ENCODE peak calls at places on chromosome X, in six cellular contexts. One of them, this sample, is unnamed.

GRCh38 chrX:22520128-22520828 is 247.6 kb downstream of the CBLL2 start:
- DNase-seq in A549: no peak
- DNase-seq in suprapubic skin: no peak
- DNase-seq in prostate gland: no peak
- DNase-seq in ovary: no peak
- DNase-seq in uterus: no peak
- DNase-seq in this sample: no peak

GRCh38 chrX:72306085-72306801 is 529 bp upstream of the CITED1 start:
- DNase-seq in A549: peak
- DNase-seq in suprapubic skin: no peak
- DNase-seq in prostate gland: no peak
- DNase-seq in ovary: no peak
- DNase-seq in uterus: no peak
- DNase-seq in this sample: no peak

GRCh38 chrX:154986826-154987575 is 35.5 kb downstream of the F8 start:
- DNase-seq in A549: no peak
- DNase-seq in suprapubic skin: no peak
- DNase-seq in prostate gland: no peak
- DNase-seq in ovary: no peak
- DNase-seq in uterus: no peak
- DNase-seq in this sample: no peak

GRCh38 chrX:136710324-136710951 is 62.5 kb downstream of the CD40LG start:
- DNase-seq in A549: no peak
- DNase-seq in suprapubic skin: no peak
- DNase-seq in prostate gland: no peak
- DNase-seq in ovary: no peak
- DNase-seq in uterus: no peak
- DNase-seq in this sample: no peak

GRCh38 chrX:134930501-134930900 is 60.3 kb upstream of the SMIM10 start:
- DNase-seq in A549: no peak
- DNase-seq in suprapubic skin: no peak
- DNase-seq in prostate gland: no peak
- DNase-seq in ovary: no peak
- DNase-seq in uterus: no peak
- DNase-seq in this sample: no peak

GRCh38 chrX:103831803-103832544 is at the start of gene RAB9B:
- DNase-seq in A549: no peak
- DNase-seq in suprapubic skin: peak
- DNase-seq in prostate gland: peak
- DNase-seq in ovary: peak
- DNase-seq in uterus: peak
- DNase-seq in this sample: peak

GRCh38 chrX:155334486-155335316 is at the start of gene CLIC2:
- DNase-seq in A549: no peak
- DNase-seq in suprapubic skin: peak
- DNase-seq in prostate gland: no peak
- DNase-seq in ovary: peak
- DNase-seq in uterus: peak
- DNase-seq in this sample: no peak

GRCh38 chrX:27276751-27277150 is 186.4 kb downstream of the PPP4R3C start:
- DNase-seq in A549: no peak
- DNase-seq in suprapubic skin: no peak
- DNase-seq in prostate gland: no peak
- DNase-seq in ovary: no peak
- DNase-seq in uterus: no peak
- DNase-seq in this sample: no peak

GRCh38 chrX:73448379-73448778 is 1.5 kb downstream of the CDX4 start:
- DNase-seq in A549: no peak
- DNase-seq in suprapubic skin: no peak
- DNase-seq in prostate gland: no peak
- DNase-seq in ovary: no peak
- DNase-seq in uterus: no peak
- DNase-seq in this sample: no peak

GRCh38 chrX:100654256-100654655 is 10.3 kb downstream of the SRPX2 start:
- DNase-seq in A549: peak
- DNase-seq in suprapubic skin: no peak
- DNase-seq in prostate gland: no peak
- DNase-seq in ovary: no peak
- DNase-seq in uterus: no peak
- DNase-seq in this sample: no peak

GRCh38 chrX:155263854-155264628 is at the start of gene RAB39B:
- DNase-seq in A549: peak
- DNase-seq in suprapubic skin: no peak
- DNase-seq in prostate gland: peak
- DNase-seq in ovary: peak
- DNase-seq in uterus: peak
- DNase-seq in this sample: peak

GRCh38 chrX:88828011-88828410 is 81.0 kb downstream of the CPXCR1 start:
- DNase-seq in A549: no peak
- DNase-seq in suprapubic skin: no peak
- DNase-seq in prostate gland: no peak
- DNase-seq in ovary: no peak
- DNase-seq in uterus: no peak
- DNase-seq in this sample: no peak

GRCh38 chrX:13396887-13397286 is 77.0 kb upstream of the ATXN3L start:
- DNase-seq in A549: no peak
- DNase-seq in suprapubic skin: no peak
- DNase-seq in prostate gland: no peak
- DNase-seq in ovary: no peak
- DNase-seq in uterus: no peak
- DNase-seq in this sample: no peak

GRCh38 chrX:13652256-13653021 is 502 bp upstream of the TCEANC start:
- DNase-seq in A549: peak
- DNase-seq in suprapubic skin: no peak
- DNase-seq in prostate gland: no peak
- DNase-seq in ovary: no peak
- DNase-seq in uterus: no peak
- DNase-seq in this sample: no peak

GRCh38 chrX:40449396-40449795 is 131.4 kb upstream of the ATP6AP2 start:
- DNase-seq in A549: no peak
- DNase-seq in suprapubic skin: no peak
- DNase-seq in prostate gland: peak
- DNase-seq in ovary: no peak
- DNase-seq in uterus: no peak
- DNase-seq in this sample: no peak

GRCh38 chrX:21738145-21738949 is 19.6 kb downstream of the SMPX start:
- DNase-seq in A549: no peak
- DNase-seq in suprapubic skin: no peak
- DNase-seq in prostate gland: no peak
- DNase-seq in ovary: no peak
- DNase-seq in uterus: no peak
- DNase-seq in this sample: no peak

DNA sequence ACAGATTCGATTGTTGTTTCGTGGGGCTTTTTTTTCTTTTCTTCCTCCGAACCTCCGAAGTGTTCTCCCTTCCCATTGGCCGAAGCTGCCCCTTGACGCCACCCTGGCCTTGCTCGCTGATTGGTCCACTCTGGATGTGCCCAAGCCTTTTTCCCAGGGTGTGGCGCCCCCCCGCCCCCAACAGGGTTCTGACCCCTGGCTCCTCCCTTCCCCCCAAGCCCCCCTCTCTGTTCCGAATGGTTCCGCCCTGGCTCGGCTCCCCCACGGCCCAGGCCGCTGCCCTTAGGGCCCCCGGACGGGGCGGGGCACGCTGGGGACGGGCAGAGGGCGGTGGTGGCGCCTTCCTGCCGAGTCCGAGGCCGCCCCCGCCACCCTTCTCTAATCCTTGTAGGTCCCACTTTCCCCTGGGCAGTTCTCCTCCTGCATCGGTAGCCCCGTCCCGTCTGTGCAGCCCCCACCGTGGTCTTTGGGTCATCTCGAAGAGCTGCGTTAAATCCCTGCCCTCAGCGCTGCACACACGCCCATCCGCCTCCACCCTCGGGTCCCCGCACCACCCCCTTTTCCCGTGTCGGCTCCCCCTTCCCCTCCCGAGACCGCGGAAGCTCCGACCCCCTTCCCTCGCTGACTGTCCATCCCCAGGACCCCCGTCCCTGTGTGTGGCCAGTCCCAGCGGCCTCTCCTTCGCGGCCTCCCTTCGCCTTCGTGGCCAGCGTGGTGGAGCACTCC is 25.6 kb downstream of the UTP14A start:
- DNase-seq in A549: peak
- DNase-seq in suprapubic skin: peak
- DNase-seq in prostate gland: peak
- DNase-seq in ovary: peak
- DNase-seq in uterus: peak
- DNase-seq in this sample: peak
- TF ChIP-seq POLR2A in A549: peak
- TF ChIP-seq POLR2A in suprapubic skin: no peak
- TF ChIP-seq POLR2A in prostate gland: peak
- TF ChIP-seq POLR2A in ovary: no peak
- TF ChIP-seq POLR2A in uterus: peak
- TF ChIP-seq POLR2A in this sample: peak

GRCh38 chrX:106802388-106803275 is at the start of gene TBC1D8B:
- DNase-seq in A549: peak
- DNase-seq in suprapubic skin: peak
- DNase-seq in prostate gland: peak
- DNase-seq in ovary: peak
- DNase-seq in uterus: peak
- DNase-seq in this sample: peak
- TF ChIP-seq POLR2A in A549: peak
- TF ChIP-seq POLR2A in suprapubic skin: no peak
- TF ChIP-seq POLR2A in prostate gland: peak
- TF ChIP-seq POLR2A in ovary: peak
- TF ChIP-seq POLR2A in uterus: peak
- TF ChIP-seq POLR2A in this sample: peak

DNA sequence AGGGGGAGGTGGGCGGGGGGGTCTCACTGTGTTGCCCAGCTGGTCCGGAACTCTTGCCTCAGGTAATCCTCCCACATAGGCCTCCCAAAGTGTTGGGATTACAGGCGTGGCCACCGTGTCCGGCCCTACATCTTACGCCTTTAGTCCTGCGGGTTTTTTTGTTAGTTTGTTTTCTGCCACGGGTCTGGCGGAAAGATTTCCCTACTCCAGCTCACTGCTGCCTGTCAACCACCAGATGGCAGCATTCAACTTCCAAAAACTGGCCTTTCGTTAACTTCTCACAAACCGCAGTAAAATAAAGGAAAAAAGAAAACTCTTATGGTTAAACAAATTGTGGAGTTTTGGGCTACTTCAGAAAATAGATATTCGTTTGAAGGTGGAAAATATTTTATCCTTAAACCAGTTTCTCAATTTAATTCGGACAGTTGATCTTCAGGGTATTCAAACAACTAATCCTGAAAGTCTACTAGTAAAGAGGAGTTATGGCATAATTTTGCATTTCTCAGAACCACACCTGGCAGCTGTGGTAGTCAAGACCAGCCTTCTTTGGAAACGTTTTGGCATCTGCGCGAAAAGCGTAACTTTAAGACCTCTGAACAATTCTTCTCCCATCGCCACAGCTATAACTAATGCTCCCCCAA is 41.1 kb downstream of the LUZP4 start:
- DNase-seq in A549: peak
- DNase-seq in suprapubic skin: no peak
- DNase-seq in prostate gland: peak
- DNase-seq in ovary: peak
- DNase-seq in uterus: peak
- DNase-seq in this sample: peak
- TF ChIP-seq POLR2A in A549: no peak
- TF ChIP-seq POLR2A in suprapubic skin: no peak
- TF ChIP-seq POLR2A in prostate gland: no peak
- TF ChIP-seq POLR2A in ovary: no peak
- TF ChIP-seq POLR2A in uterus: no peak
- TF ChIP-seq POLR2A in this sample: no peak

GRCh38 chrX:132480581-132481203 is 8.1 kb downstream of the MBNL3 start:
- DNase-seq in A549: no peak
- DNase-seq in suprapubic skin: peak
- DNase-seq in prostate gland: peak
- DNase-seq in ovary: no peak
- DNase-seq in uterus: peak
- DNase-seq in this sample: no peak
- TF ChIP-seq POLR2A in A549: no peak
- TF ChIP-seq POLR2A in suprapubic skin: no peak
- TF ChIP-seq POLR2A in prostate gland: no peak
- TF ChIP-seq POLR2A in ovary: no peak
- TF ChIP-seq POLR2A in uterus: no peak
- TF ChIP-seq POLR2A in this sample: no peak

GRCh38 chrX:16771483-16772398 is 14.5 kb upstream of the TXLNG start:
- DNase-seq in A549: peak
- DNase-seq in suprapubic skin: no peak
- DNase-seq in prostate gland: no peak
- DNase-seq in ovary: no peak
- DNase-seq in uterus: no peak
- DNase-seq in this sample: no peak
- TF ChIP-seq POLR2A in A549: peak
- TF ChIP-seq POLR2A in suprapubic skin: no peak
- TF ChIP-seq POLR2A in prostate gland: no peak
- TF ChIP-seq POLR2A in ovary: no peak
- TF ChIP-seq POLR2A in uterus: no peak
- TF ChIP-seq POLR2A in this sample: peak

GRCh38 chrX:49053223-49054072 is 5.4 kb upstream of the CCDC120 start:
- DNase-seq in A549: peak
- DNase-seq in suprapubic skin: no peak
- DNase-seq in prostate gland: peak
- DNase-seq in ovary: peak
- DNase-seq in uterus: peak
- DNase-seq in this sample: no peak
- TF ChIP-seq POLR2A in A549: peak
- TF ChIP-seq POLR2A in suprapubic skin: no peak
- TF ChIP-seq POLR2A in prostate gland: no peak
- TF ChIP-seq POLR2A in ovary: peak
- TF ChIP-seq POLR2A in uterus: peak
- TF ChIP-seq POLR2A in this sample: no peak

GRCh38 chrX:19343085-19343461 is 654 bp upstream of the PDHA1 start:
- DNase-seq in A549: no peak
- DNase-seq in suprapubic skin: no peak
- DNase-seq in prostate gland: no peak
- DNase-seq in ovary: no peak
- DNase-seq in uterus: no peak
- DNase-seq in this sample: no peak

GRCh38 chrX:19344207-19344534 is 444 bp downstream of the PDHA1 start:
- DNase-seq in A549: no peak
- DNase-seq in suprapubic skin: no peak
- DNase-seq in prostate gland: no peak
- DNase-seq in ovary: no peak
- DNase-seq in uterus: no peak
- DNase-seq in this sample: no peak

GRCh38 chrX:19344661-19345060 is 934 bp downstream of the PDHA1 start:
- DNase-seq in A549: no peak
- DNase-seq in suprapubic skin: no peak
- DNase-seq in prostate gland: no peak
- DNase-seq in ovary: no peak
- DNase-seq in uterus: no peak
- DNase-seq in this sample: no peak

GRCh38 chrX:19342331-19342906 is 1.3 kb upstream of the PDHA1 start:
- DNase-seq in A549: no peak
- DNase-seq in suprapubic skin: no peak
- DNase-seq in prostate gland: no peak
- DNase-seq in ovary: no peak
- DNase-seq in uterus: no peak
- DNase-seq in this sample: no peak

GRCh38 chrX:19343462-19344206 is at the start of gene PDHA1:
- DNase-seq in A549: peak
- DNase-seq in suprapubic skin: peak
- DNase-seq in prostate gland: peak
- DNase-seq in ovary: peak
- DNase-seq in uterus: peak
- DNase-seq in this sample: peak
- TF ChIP-seq POLR2A in A549: peak
- TF ChIP-seq POLR2A in suprapubic skin: no peak
- TF ChIP-seq POLR2A in prostate gland: peak
- TF ChIP-seq POLR2A in ovary: peak
- TF ChIP-seq POLR2A in uterus: peak
- TF ChIP-seq POLR2A in this sample: peak

GRCh38 chrX:9539611-9540387 is 74.9 kb downstream of the TBL1X start:
- DNase-seq in A549: no peak
- DNase-seq in suprapubic skin: no peak
- DNase-seq in prostate gland: peak
- DNase-seq in ovary: no peak
- DNase-seq in uterus: no peak
- DNase-seq in this sample: no peak
- TF ChIP-seq POLR2A in A549: no peak
- TF ChIP-seq POLR2A in suprapubic skin: no peak
- TF ChIP-seq POLR2A in prostate gland: no peak
- TF ChIP-seq POLR2A in ovary: no peak
- TF ChIP-seq POLR2A in uterus: no peak
- TF ChIP-seq POLR2A in this sample: no peak

This sample was measured in H54.